ENCODE peak calls at places on chromosomes 16 and 17, in five cellular contexts. S, O, K, N and Q are unnamed samples.
A peak's percentile ranks its signal among the peaks of the same experiment; 100 is the strongest.

GRCh38 chr16:88739139-88739974 is 33.1 kb downstream of the CTU2 start:
- DNase-seq in S (no peak), O (no peak), K (no peak), N (no peak), Q (no peak)

GRCh38 chr17:47274319-47275069 is 20.9 kb downstream of the ITGB3 start:
- DNase-seq in S (no peak), O (no peak), K (no peak), N (no peak), Q (no peak)

GRCh38 chr17:6090253-6090652 is 20.1 kb downstream of the WSCD1 start:
- DNase-seq in S (peak; percentile 78), O (no peak), K (no peak), N (no peak), Q (no peak)

GRCh38 chr16:853981-854807 is 53.7 kb upstream of the GNG13 start:
- DNase-seq in S (no peak), O (no peak), K (no peak), N (no peak), Q (no peak)

GRCh38 chr16:4410335-4411075 is 5.9 kb downstream of the CORO7 start:
- DNase-seq in S (peak; percentile 75), O (no peak), K (peak; percentile 56), N (no peak), Q (no peak)

GRCh38 chr17:70655179-70655578 is 485.8 kb downstream of the KCNJ2 start:
- DNase-seq in S (no peak), O (no peak), K (no peak), N (no peak), Q (no peak)

GRCh38 chr16:55911616-55912015 is 36.4 kb upstream of the CES5A start:
- DNase-seq in S (no peak), O (no peak), K (no peak), N (no peak), Q (no peak)

GRCh38 chr16:86723699-86724098 is 145.3 kb downstream of the FOXL1 start:
- DNase-seq in S (no peak), O (no peak), K (no peak), N (no peak), Q (no peak)

GRCh38 chr17:45224671-45225050 is 3.0 kb downstream of the FMNL1 start:
- DNase-seq in S (no peak), O (no peak), K (no peak), N (no peak), Q (no peak)

GRCh38 chr16:70476272-70477020 is 22.1 kb downstream of the FCSK start:
- DNase-seq in S (no peak), O (no peak), K (no peak), N (peak; percentile 67), Q (peak; percentile 61)

GRCh38 chr16:67917852-67918236 is 13.8 kb downstream of the CTRL start:
- DNase-seq in S (no peak), O (no peak), K (no peak), N (peak; percentile 62), Q (no peak)

GRCh38 chr16:28317040-28317880 is 24.9 kb downstream of the SBK1 start:
- DNase-seq in S (peak; percentile 75), O (peak; percentile 47), K (peak; percentile 46), N (no peak), Q (peak; percentile 9)

GRCh38 chr16:84055801-84056634 is 13.4 kb upstream of the SLC38A8 start:
- DNase-seq in S (no peak), O (no peak), K (no peak), N (no peak), Q (no peak)

GRCh38 chr17:968812-969766 is 10.5 kb downstream of the NXN start:
- DNase-seq in S (no peak), O (no peak), K (no peak), N (no peak), Q (peak; percentile 76)

GRCh38 chr16:58421529-58421928 is 29.3 kb downstream of the GINS3 start:
- DNase-seq in S (no peak), O (no peak), K (no peak), N (no peak), Q (no peak)

GRCh38 chr17:64020068-64020766 is at the start of gene ICAM2:
- DNase-seq in S (peak; percentile 81), O (no peak), K (no peak), N (no peak), Q (no peak)

GRCh38 chr17:76272541-76273434 is 7.6 kb downstream of the UBALD2 start:
- DNase-seq in S (no peak), O (no peak), K (no peak), N (no peak), Q (no peak)

GRCh38 chr17:8068736-8069586 is 18.6 kb downstream of the ALOX12B start:
- DNase-seq in S (peak; percentile 86), O (no peak), K (no peak), N (no peak), Q (no peak)

GRCh38 chr16:71500964-71501363 is 11.8 kb upstream of the ZNF19 start:
- DNase-seq in S (no peak), O (no peak), K (no peak), N (no peak), Q (no peak)
- TF ChIP-seq CTCF in S (no peak), O (no peak), K (no peak), N (no peak), Q (no peak)

GRCh38 chr16:16045879-16046278 is 96.5 kb downstream of the ABCC1 start:
- DNase-seq in S (no peak), O (no peak), K (no peak), N (no peak), Q (no peak)
- TF ChIP-seq CTCF in S (no peak), O (peak; percentile 23), K (no peak), N (peak; percentile 12), Q (peak; percentile 38)

GRCh38 chr17:40122944-40123810 is 1.4 kb downstream of the MSL1 start:
- DNase-seq in S (peak; percentile 64), O (peak; percentile 41), K (peak; percentile 68), N (no peak), Q (no peak)
- TF ChIP-seq CTCF in S (no peak), O (peak; percentile 26), K (no peak), N (no peak), Q (no peak)

GRCh38 chr17:78668847-78669246 is 91.7 kb upstream of the DNAH17 start:
- DNase-seq in S (no peak), O (no peak), K (no peak), N (no peak), Q (no peak)
- TF ChIP-seq CTCF in S (no peak), O (no peak), K (no peak), N (no peak), Q (no peak)

GRCh38 chr16:75296606-75297005 is 45.2 kb upstream of the BCAR1 start:
- DNase-seq in S (no peak), O (no peak), K (no peak), N (no peak), Q (no peak)

GRCh38 chr16:75292691-75293090 is 41.3 kb upstream of the BCAR1 start:
- DNase-seq in S (no peak), O (no peak), K (no peak), N (no peak), Q (no peak)

GRCh38 chr16:75293173-75293572 is 41.7 kb upstream of the BCAR1 start:
- DNase-seq in S (no peak), O (no peak), K (no peak), N (no peak), Q (no peak)

GRCh38 chr16:75293746-75294145 is 42.3 kb upstream of the BCAR1 start:
- DNase-seq in S (no peak), O (no peak), K (no peak), N (no peak), Q (no peak)

GRCh38 chr16:75294773-75295172 is 43.3 kb upstream of the BCAR1 start:
- DNase-seq in S (no peak), O (no peak), K (no peak), N (no peak), Q (no peak)
- TF ChIP-seq CTCF in S (no peak), O (no peak), K (no peak), N (no peak), Q (no peak)

GRCh38 chr16:75589301-75589700 is 23.1 kb downstream of the GABARAPL2 start:
- DNase-seq in S (no peak), O (no peak), K (no peak), N (no peak), Q (no peak)

GRCh38 chr16:75588716-75589115 is 22.5 kb downstream of the GABARAPL2 start:
- DNase-seq in S (no peak), O (no peak), K (no peak), N (no peak), Q (no peak)

GRCh38 chr16:75593825-75594820 is 27.9 kb downstream of the GABARAPL2 start:
- DNase-seq in S (no peak), O (no peak), K (no peak), N (no peak), Q (no peak)

GRCh38 chr16:75593308-75593707 is 27.1 kb downstream of the GABARAPL2 start:
- DNase-seq in S (no peak), O (no peak), K (no peak), N (no peak), Q (no peak)

GRCh38 chr16:75591001-75591852 is 25.0 kb downstream of the GABARAPL2 start:
- DNase-seq in S (peak; percentile 32), O (no peak), K (peak; percentile 60), N (no peak), Q (peak; percentile 32)
- TF ChIP-seq CTCF in S (no peak), O (no peak), K (no peak), N (no peak), Q (peak; percentile 31)